ENCODE peak calls at places on chromosomes 3 and 15, in seven cellular contexts. One of them, this sample, is unnamed.

GRCh38 chr3:141659821-141660597 is 78.1 kb upstream of the RNF7 start:
- DNase-seq in GM12878: no peak
- DNase-seq in spleen: peak
- DNase-seq in HCT116: no peak
- DNase-seq in lower leg skin: peak
- DNase-seq in A549: peak
- DNase-seq in IMR-90: peak
- DNase-seq in this sample: no peak

GRCh38 chr15:71435552-71435951 is 320.3 kb downstream of the THSD4 start:
- DNase-seq in GM12878: no peak
- DNase-seq in spleen: no peak
- DNase-seq in HCT116: no peak
- DNase-seq in lower leg skin: no peak
- DNase-seq in A549: no peak
- DNase-seq in IMR-90: no peak
- DNase-seq in this sample: no peak

GRCh38 chr3:5185093-5185673 is 2.3 kb upstream of the EDEM1 start:
- DNase-seq in GM12878: no peak
- DNase-seq in spleen: no peak
- DNase-seq in HCT116: no peak
- DNase-seq in lower leg skin: no peak
- DNase-seq in A549: no peak
- DNase-seq in IMR-90: no peak
- DNase-seq in this sample: peak

GRCh38 chr15:80777137-80777536 is 2.0 kb upstream of the CEMIP start:
- DNase-seq in GM12878: no peak
- DNase-seq in spleen: no peak
- DNase-seq in HCT116: no peak
- DNase-seq in lower leg skin: no peak
- DNase-seq in A549: peak
- DNase-seq in IMR-90: peak
- DNase-seq in this sample: no peak

GRCh38 chr3:10514407-10515069 is 9.2 kb upstream of the ATP2B2 start:
- DNase-seq in GM12878: no peak
- DNase-seq in spleen: peak
- DNase-seq in HCT116: no peak
- DNase-seq in lower leg skin: peak
- DNase-seq in A549: no peak
- DNase-seq in IMR-90: no peak
- DNase-seq in this sample: no peak

GRCh38 chr3:171443211-171443957 is 16.8 kb downstream of the TNIK start:
- DNase-seq in GM12878: no peak
- DNase-seq in spleen: no peak
- DNase-seq in HCT116: no peak
- DNase-seq in lower leg skin: no peak
- DNase-seq in A549: no peak
- DNase-seq in IMR-90: peak
- DNase-seq in this sample: no peak

GRCh38 chr15:51093865-51094605 is 671 bp downstream of the TNFAIP8L3 start:
- DNase-seq in GM12878: no peak
- DNase-seq in spleen: peak
- DNase-seq in HCT116: no peak
- DNase-seq in lower leg skin: peak
- DNase-seq in A549: no peak
- DNase-seq in IMR-90: no peak
- DNase-seq in this sample: peak

GRCh38 chr15:101374326-101374725 is 79.3 kb upstream of the SNRPA1 start:
- DNase-seq in GM12878: no peak
- DNase-seq in spleen: no peak
- DNase-seq in HCT116: no peak
- DNase-seq in lower leg skin: no peak
- DNase-seq in A549: no peak
- DNase-seq in IMR-90: no peak
- DNase-seq in this sample: no peak

GRCh38 chr3:158644345-158644908 is at the start of gene GFM1:
- DNase-seq in GM12878: peak
- DNase-seq in spleen: peak
- DNase-seq in HCT116: peak
- DNase-seq in lower leg skin: peak
- DNase-seq in A549: peak
- DNase-seq in IMR-90: peak
- DNase-seq in this sample: peak

GRCh38 chr15:49645937-49646336 is 25.1 kb downstream of the DTWD1 start:
- DNase-seq in GM12878: no peak
- DNase-seq in spleen: no peak
- DNase-seq in HCT116: no peak
- DNase-seq in lower leg skin: no peak
- DNase-seq in A549: peak
- DNase-seq in IMR-90: peak
- DNase-seq in this sample: peak

GRCh38 chr3:128319741-128320141 is 146.9 kb downstream of the DNAJB8 start:
- DNase-seq in GM12878: no peak
- DNase-seq in spleen: peak
- DNase-seq in HCT116: no peak
- DNase-seq in lower leg skin: peak
- DNase-seq in A549: no peak
- DNase-seq in IMR-90: no peak
- DNase-seq in this sample: no peak

GRCh38 chr3:190606596-190606995 is 92.7 kb downstream of the IL1RAP start:
- DNase-seq in GM12878: no peak
- DNase-seq in spleen: no peak
- DNase-seq in HCT116: no peak
- DNase-seq in lower leg skin: no peak
- DNase-seq in A549: no peak
- DNase-seq in IMR-90: no peak
- DNase-seq in this sample: no peak

GRCh38 chr15:57329582-57330367 is 46.5 kb upstream of the CGNL1 start:
- DNase-seq in GM12878: no peak
- DNase-seq in spleen: no peak
- DNase-seq in HCT116: no peak
- DNase-seq in lower leg skin: no peak
- DNase-seq in A549: no peak
- DNase-seq in IMR-90: no peak
- DNase-seq in this sample: no peak

GRCh38 chr3:124586126-124587052 is 143.9 kb upstream of the UMPS start:
- DNase-seq in GM12878: no peak
- DNase-seq in spleen: no peak
- DNase-seq in HCT116: no peak
- DNase-seq in lower leg skin: peak
- DNase-seq in A549: no peak
- DNase-seq in IMR-90: no peak
- DNase-seq in this sample: peak

GRCh38 chr15:85318048-85318731 is 62.2 kb upstream of the AKAP13 start:
- DNase-seq in GM12878: peak
- DNase-seq in spleen: no peak
- DNase-seq in HCT116: peak
- DNase-seq in lower leg skin: no peak
- DNase-seq in A549: peak
- DNase-seq in IMR-90: peak
- DNase-seq in this sample: no peak

GRCh38 chr3:10226293-10226692 is 22.0 kb upstream of the TATDN2 start:
- DNase-seq in GM12878: no peak
- DNase-seq in spleen: no peak
- DNase-seq in HCT116: no peak
- DNase-seq in lower leg skin: no peak
- DNase-seq in A549: no peak
- DNase-seq in IMR-90: no peak
- DNase-seq in this sample: no peak

GRCh38 chr15:88258021-88258641 is 1.6 kb upstream of the NTRK3 start:
- DNase-seq in GM12878: no peak
- DNase-seq in spleen: no peak
- DNase-seq in HCT116: peak
- DNase-seq in lower leg skin: no peak
- DNase-seq in A549: peak
- DNase-seq in IMR-90: no peak
- DNase-seq in this sample: peak

GRCh38 chr3:72821170-72821781 is 27.0 kb downstream of the SHQ1 start:
- DNase-seq in GM12878: no peak
- DNase-seq in spleen: no peak
- DNase-seq in HCT116: no peak
- DNase-seq in lower leg skin: no peak
- DNase-seq in A549: no peak
- DNase-seq in IMR-90: peak
- DNase-seq in this sample: no peak

GRCh38 chr3:40309925-40310635 is 573 bp downstream of the EIF1B start:
- DNase-seq in GM12878: no peak
- DNase-seq in spleen: peak
- DNase-seq in HCT116: no peak
- DNase-seq in lower leg skin: peak
- DNase-seq in A549: peak
- DNase-seq in IMR-90: peak
- DNase-seq in this sample: peak

GRCh38 chr3:155745795-155746550 is 1.1 kb upstream of the PLCH1 start:
- DNase-seq in GM12878: no peak
- DNase-seq in spleen: no peak
- DNase-seq in HCT116: peak
- DNase-seq in lower leg skin: no peak
- DNase-seq in A549: peak
- DNase-seq in IMR-90: no peak
- DNase-seq in this sample: peak

DNA sequence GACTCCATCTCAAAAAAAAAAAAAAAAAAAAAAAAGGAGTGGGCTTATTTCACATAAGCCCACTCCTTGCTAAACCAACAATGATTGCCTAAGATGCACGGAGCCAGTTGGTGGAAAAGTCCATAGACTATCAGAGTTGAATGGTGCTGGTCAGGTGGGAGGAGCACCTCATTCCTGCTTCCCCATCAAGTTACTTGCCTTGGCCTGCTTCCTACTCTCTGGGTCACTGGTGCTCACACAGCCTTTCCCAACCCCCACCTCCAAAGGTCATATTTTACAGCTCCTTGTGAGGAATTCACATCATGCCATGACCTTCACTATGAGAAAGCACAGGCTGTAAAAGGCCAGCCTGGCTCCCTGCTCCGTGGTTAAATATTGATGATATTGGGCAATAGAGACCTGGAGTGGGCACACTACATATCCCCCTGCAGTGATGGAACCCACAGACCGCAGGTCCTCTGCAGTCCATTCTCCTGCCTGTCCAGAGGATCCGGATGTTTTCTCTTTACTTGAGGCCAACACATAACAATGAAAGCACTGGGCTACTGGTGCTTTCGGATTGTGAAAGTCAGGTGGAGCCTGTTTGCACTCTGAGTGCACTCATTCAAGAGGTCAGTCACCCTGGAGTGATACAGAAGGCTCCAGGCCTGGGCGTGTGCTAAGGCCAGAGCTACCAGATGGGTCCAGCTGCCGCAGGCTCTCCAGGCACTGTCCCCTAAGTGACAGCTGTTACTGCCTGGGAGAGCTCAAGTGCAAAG is at the start of gene SLC51B:
- DNase-seq in GM12878: no peak
- DNase-seq in spleen: no peak
- DNase-seq in HCT116: no peak
- DNase-seq in lower leg skin: peak
- DNase-seq in A549: peak
- DNase-seq in IMR-90: no peak
- DNase-seq in this sample: no peak
- TF ChIP-seq POLR2A in GM12878: no peak
- TF ChIP-seq POLR2A in spleen: no peak
- TF ChIP-seq POLR2A in HCT116: no peak
- TF ChIP-seq POLR2A in lower leg skin: no peak
- TF ChIP-seq POLR2A in A549: no peak
- TF ChIP-seq POLR2A in IMR-90: no peak
- TF ChIP-seq POLR2A in this sample: no peak

GRCh38 chr15:40511472-40512133 is 40.8 kb downstream of the CHST14 start:
- DNase-seq in GM12878: no peak
- DNase-seq in spleen: peak
- DNase-seq in HCT116: no peak
- DNase-seq in lower leg skin: peak
- DNase-seq in A549: peak
- DNase-seq in IMR-90: no peak
- DNase-seq in this sample: peak
- TF ChIP-seq POLR2A in GM12878: peak
- TF ChIP-seq POLR2A in spleen: no peak
- TF ChIP-seq POLR2A in HCT116: peak
- TF ChIP-seq POLR2A in lower leg skin: no peak
- TF ChIP-seq POLR2A in A549: peak
- TF ChIP-seq POLR2A in IMR-90: no peak
- TF ChIP-seq POLR2A in this sample: no peak

DNA sequence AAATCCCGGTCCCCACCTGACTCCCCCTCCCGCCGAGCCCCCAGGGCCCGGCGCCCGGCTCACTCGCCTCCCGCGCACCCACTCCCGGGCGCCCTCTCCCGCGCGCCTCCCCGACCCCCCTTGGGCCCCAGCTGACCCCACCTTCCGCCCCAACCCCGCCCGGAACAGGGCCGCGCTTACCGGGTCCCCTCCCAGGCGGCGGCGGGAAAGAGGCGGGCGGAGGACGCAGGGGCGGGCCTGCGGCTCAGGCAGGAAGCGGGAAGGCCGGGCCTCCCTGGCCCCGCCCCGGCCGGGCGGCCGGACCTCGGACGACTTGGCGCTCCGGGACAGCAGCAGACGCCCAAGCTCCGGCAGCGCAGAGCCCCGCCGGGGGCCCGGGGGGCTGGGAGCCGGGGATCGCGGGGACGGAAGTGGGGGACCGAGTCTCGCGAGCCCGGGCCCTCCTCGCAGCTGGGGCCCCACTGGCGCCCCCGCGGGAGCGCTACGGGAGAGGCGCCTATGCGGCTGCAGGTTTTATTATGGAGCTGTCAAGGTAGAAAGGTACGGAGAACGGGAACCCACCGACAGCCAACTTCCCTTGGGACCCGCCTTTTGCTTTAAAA is at the start of gene SLC41A3:
- DNase-seq in GM12878: peak
- DNase-seq in spleen: peak
- DNase-seq in HCT116: peak
- DNase-seq in lower leg skin: peak
- DNase-seq in A549: peak
- DNase-seq in IMR-90: peak
- DNase-seq in this sample: peak
- TF ChIP-seq POLR2A in GM12878: peak
- TF ChIP-seq POLR2A in spleen: no peak
- TF ChIP-seq POLR2A in HCT116: peak
- TF ChIP-seq POLR2A in lower leg skin: no peak
- TF ChIP-seq POLR2A in A549: peak
- TF ChIP-seq POLR2A in IMR-90: no peak
- TF ChIP-seq POLR2A in this sample: peak

GRCh38 chr15:63042879-63043340 is 363 bp downstream of the TPM1 start:
- DNase-seq in GM12878: no peak
- DNase-seq in spleen: peak
- DNase-seq in HCT116: no peak
- DNase-seq in lower leg skin: no peak
- DNase-seq in A549: no peak
- DNase-seq in IMR-90: no peak
- DNase-seq in this sample: no peak

GRCh38 chr15:63040954-63041353 is 1.6 kb upstream of the TPM1 start:
- DNase-seq in GM12878: no peak
- DNase-seq in spleen: no peak
- DNase-seq in HCT116: no peak
- DNase-seq in lower leg skin: peak
- DNase-seq in A549: no peak
- DNase-seq in IMR-90: no peak
- DNase-seq in this sample: no peak

GRCh38 chr15:63043391-63044076 is 987 bp downstream of the TPM1 start:
- DNase-seq in GM12878: no peak
- DNase-seq in spleen: peak
- DNase-seq in HCT116: no peak
- DNase-seq in lower leg skin: no peak
- DNase-seq in A549: no peak
- DNase-seq in IMR-90: no peak
- DNase-seq in this sample: no peak

GRCh38 chr15:63041402-63041977 is 1.1 kb upstream of the TPM1 start:
- DNase-seq in GM12878: no peak
- DNase-seq in spleen: no peak
- DNase-seq in HCT116: no peak
- DNase-seq in lower leg skin: no peak
- DNase-seq in A549: no peak
- DNase-seq in IMR-90: no peak
- DNase-seq in this sample: no peak

GRCh38 chr15:63041982-63042878 is at the start of gene TPM1:
- DNase-seq in GM12878: no peak
- DNase-seq in spleen: peak
- DNase-seq in HCT116: no peak
- DNase-seq in lower leg skin: peak
- DNase-seq in A549: peak
- DNase-seq in IMR-90: peak
- DNase-seq in this sample: no peak
- TF ChIP-seq POLR2A in GM12878: no peak
- TF ChIP-seq POLR2A in spleen: no peak
- TF ChIP-seq POLR2A in HCT116: no peak
- TF ChIP-seq POLR2A in lower leg skin: no peak
- TF ChIP-seq POLR2A in A549: peak
- TF ChIP-seq POLR2A in IMR-90: peak
- TF ChIP-seq POLR2A in this sample: no peak

This sample was measured in erythroblast.